ENCODE peak calls at places on chromosome 4, in four cellular contexts. C is right atrium auricular region, K is heart left ventricle, O is pancreas. Q is an unnamed sample. For H3K9me3 and H3K4me1, the result is how much of the 10 kb centered on the place peaks cover.

GRCh38 chr4:77721073-77721472 is 98.1 kb downstream of the CNOT6L start:
- DNase-seq in O (no peak), C (no peak), K (no peak), Q (no peak)

GRCh38 chr4:80239480-80239879 is 27.0 kb upstream of the FGF5 start:
- DNase-seq in O (no peak), K (no peak), C (no peak), Q (no peak)

GRCh38 chr4:133147365-133147821 is 1.7 kb upstream of the PCDH10 start:
- DNase-seq in O (no peak), K (no peak), C (no peak), Q (no peak)

GRCh38 chr4:2125831-2126230 is 66.7 kb downstream of the NAT8L start:
- DNase-seq in C (no peak), O (no peak), K (no peak), Q (no peak)

GRCh38 chr4:3283916-3284315 is 8.9 kb upstream of the RGS12 start:
- DNase-seq in O (no peak), K (no peak), C (no peak), Q (no peak)

GRCh38 chr4:19850909-19851308 is 400.8 kb upstream of the SLIT2 start:
- DNase-seq in O (no peak), C (no peak), K (no peak), Q (no peak)

GRCh38 chr4:176875441-176875930 is 82.8 kb upstream of the VEGFC start:
- DNase-seq in C (no peak), O (no peak), K (no peak), Q (no peak)

GRCh38 chr4:73442275-73442674 is 6.3 kb downstream of the AFP start:
- DNase-seq in C (no peak), O (no peak), K (no peak), Q (no peak)

GRCh38 chr4:123350191-123350544 is 46.4 kb upstream of the SPRY1 start:
- DNase-seq in O (peak), K (no peak), C (no peak), Q (no peak)

GRCh38 chr4:84258905-84259830 is 239.9 kb downstream of the NKX6-1 start:
- DNase-seq in C (no peak), K (no peak), O (no peak), Q (no peak)

GRCh38 chr4:157128395-157128794 is 52.4 kb downstream of the GLRB start:
- DNase-seq in C (no peak), K (no peak), O (peak), Q (no peak)

GRCh38 chr4:148369919-148370318 is 72.3 kb downstream of the NR3C2 start:
- DNase-seq in K (no peak), C (no peak), O (no peak), Q (no peak)

GRCh38 chr4:113394730-113395530 is 345.5 kb downstream of the ANK2 start:
- DNase-seq in K (no peak), C (no peak), O (peak), Q (no peak)

GRCh38 chr4:53711916-53712315 is 120.6 kb upstream of the LNX1 start:
- DNase-seq in O (no peak), K (no peak), C (no peak), Q (no peak)

GRCh38 chr4:24968992-24969391 is 56.1 kb upstream of the CCDC149 start:
- DNase-seq in K (no peak), C (no peak), O (no peak), Q (no peak)

GRCh38 chr4:152696764-152697250 is 17.0 kb upstream of the TMEM154 start:
- DNase-seq in O (no peak), K (no peak), C (no peak), Q (no peak)

GRCh38 chr4:145451895-145452294 is 29.8 kb upstream of the SMAD1 start:
- DNase-seq in C (no peak), K (no peak), O (no peak), Q (no peak)

GRCh38 chr4:154344686-154345085 is 146.9 kb downstream of the DCHS2 start:
- DNase-seq in K (no peak), O (no peak), C (no peak), Q (no peak)

GRCh38 chr4:124177647-124178425 is 534.7 kb downstream of the ANKRD50 start:
- DNase-seq in O (no peak), K (no peak), C (no peak), Q (no peak)

GRCh38 chr4:139940600-139940999 is 213.4 kb downstream of the MAML3 start:
- DNase-seq in K (no peak), O (no peak), C (no peak), Q (no peak)

GRCh38 chr4:186918466-186918865 is 194.8 kb upstream of the FAT1 start:
- DNase-seq in O (no peak), C (no peak), K (no peak), Q (no peak)

GRCh38 chr4:147808447-147808846 is 76.6 kb downstream of the ARHGAP10 start:
- DNase-seq in O (no peak), C (no peak), K (no peak), Q (no peak)

GRCh38 chr4:23747131-23747752 is 142.6 kb downstream of the PPARGC1A start:
- DNase-seq in K (no peak), C (no peak), O (no peak), Q (no peak)

GRCh38 chr4:64715741-64716140 is 306.5 kb upstream of the TECRL start:
- DNase-seq in C (no peak), K (no peak), O (no peak), Q (no peak)

GRCh38 chr4:21447320-21448055 is 501.1 kb downstream of the KCNIP4 start:
- DNase-seq in C (no peak), K (no peak), O (no peak), Q (no peak)
- TF ChIP-seq CTCF in C (no peak), K (no peak), O (no peak), Q (no peak)

DNA sequence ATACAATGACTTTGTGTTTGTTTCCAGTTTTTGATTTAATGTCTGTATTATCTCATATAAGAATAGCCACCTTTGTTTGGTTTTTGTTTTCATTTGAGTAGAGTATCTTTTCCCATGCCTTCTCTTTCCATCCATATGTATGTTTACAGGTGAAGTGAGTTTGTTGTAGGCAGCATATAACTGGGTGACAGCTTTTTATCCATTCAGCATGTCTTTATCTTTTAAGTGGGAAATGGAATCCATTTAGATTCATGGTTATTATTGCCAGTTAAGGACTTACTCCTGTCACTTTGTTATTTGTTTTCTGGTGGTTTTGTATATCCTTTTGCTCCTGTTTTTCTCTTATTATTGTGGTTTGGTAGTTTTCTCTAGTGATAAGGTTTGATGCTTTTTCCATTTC is 34.3 kb downstream of the SCLT1 start:
- DNase-seq in C (no peak), K (no peak), O (no peak), Q (no peak)
- H3K9me3 ChIP-seq in C (half or more), K (half or more), O (under half), Q (half or more)

GRCh38 chr4:168836482-168836881 is 173.6 kb downstream of the CBR4 start:
- DNase-seq in K (peak), O (no peak), C (no peak), Q (no peak)

GRCh38 chr4:168839758-168840385 is 170.2 kb downstream of the CBR4 start:
- DNase-seq in K (no peak), O (no peak), C (no peak), Q (no peak)

GRCh38 chr4:168840386-168840763 is 169.7 kb downstream of the CBR4 start:
- DNase-seq in C (no peak), K (no peak), O (no peak), Q (no peak)

GRCh38 chr4:168835880-168836454 is 174.1 kb downstream of the CBR4 start:
- DNase-seq in C (no peak), O (no peak), K (no peak), Q (no peak)

DNA sequence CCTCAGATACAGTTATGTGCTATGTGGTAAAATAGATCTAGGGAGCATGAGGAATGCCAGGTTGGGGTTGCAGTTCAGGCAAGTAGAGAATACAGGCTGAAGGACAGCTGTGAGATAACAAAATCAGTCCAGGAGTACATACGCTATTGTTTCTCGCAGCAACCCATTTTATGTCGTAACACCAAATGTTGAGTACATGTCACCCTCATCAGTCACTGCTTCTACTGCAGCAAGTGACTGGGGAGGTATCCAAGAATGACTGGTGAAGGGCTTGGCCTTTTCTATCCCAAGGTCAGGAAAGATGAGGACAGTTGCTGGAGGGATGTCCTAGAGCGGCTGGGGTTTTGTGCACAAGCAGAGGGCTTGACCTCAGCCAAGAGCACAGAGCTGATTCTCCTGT is 172.1 kb downstream of the CBR4 start:
- DNase-seq in C (no peak), O (no peak), K (no peak), Q (no peak)
- H3K4me1 ChIP-seq in C (under half), O (under half), K (half or more), Q (under half)

DNA sequence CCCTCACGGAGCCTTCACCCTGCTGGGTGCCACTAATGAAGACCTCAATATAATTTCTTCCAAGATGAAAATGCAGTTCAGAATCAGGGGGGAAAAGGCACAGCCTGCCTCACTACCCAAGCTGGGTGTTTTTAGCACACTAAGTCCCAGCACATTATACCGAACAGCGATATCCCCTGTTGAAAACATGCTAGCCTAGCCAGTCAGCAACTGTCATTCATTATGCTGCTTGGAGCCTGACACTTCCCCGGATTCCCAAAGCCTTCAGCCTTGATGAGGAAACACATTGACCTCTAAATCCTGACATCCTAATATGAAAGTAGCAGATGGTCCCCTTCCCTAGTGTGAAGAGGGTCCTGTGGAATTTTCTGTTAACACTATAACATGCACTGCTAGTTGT is 55.9 kb downstream of the SLC7A11 start:
- DNase-seq in O (no peak), K (no peak), C (no peak), Q (no peak)
- TF ChIP-seq CTCF in O (no peak), K (no peak), C (no peak), Q (no peak)

GRCh38 chr4:15162465-15163283 is 160.4 kb downstream of the CPEB2 start:
- DNase-seq in K (no peak), O (no peak), C (no peak), Q (no peak)

GRCh38 chr4:15159477-15160019 is 157.3 kb downstream of the CPEB2 start:
- DNase-seq in O (no peak), K (no peak), C (no peak), Q (no peak)

GRCh38 chr4:15161439-15161838 is 159.2 kb downstream of the CPEB2 start:
- DNase-seq in C (no peak), O (no peak), K (no peak), Q (no peak)

GRCh38 chr4:15163284-15163645 is 161.0 kb downstream of the CPEB2 start:
- DNase-seq in C (no peak), K (no peak), O (no peak), Q (no peak)

GRCh38 chr4:15162046-15162445 is 159.8 kb downstream of the CPEB2 start:
- DNase-seq in C (no peak), O (no peak), K (no peak), Q (no peak)
- H3K9me3 ChIP-seq in C (under half), O (under half), K (under half), Q (under half)

DNA sequence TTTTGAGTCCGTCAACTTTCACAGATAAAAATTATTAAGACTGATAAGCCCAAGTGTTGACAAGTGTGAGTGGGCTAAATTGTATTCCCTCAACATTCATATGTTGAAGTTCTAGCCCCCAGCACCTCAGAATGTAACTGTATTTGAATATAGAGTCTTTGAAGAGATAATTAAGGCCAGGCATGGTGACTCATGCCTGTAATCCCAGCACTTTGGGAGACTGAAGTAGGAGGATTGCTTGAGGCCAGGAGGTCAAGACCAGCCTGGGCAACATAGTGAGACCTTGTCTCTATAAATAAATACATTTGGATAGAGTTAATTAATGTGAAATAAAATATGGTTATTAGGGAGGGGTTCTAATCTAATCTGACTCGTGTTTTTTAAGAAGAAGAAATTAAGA is 29.7 kb upstream of the SLC25A4 start:
- DNase-seq in K (no peak), C (no peak), O (no peak), Q (no peak)
- H3K4me1 ChIP-seq in K (under half), C (under half), O (under half), Q (under half)

Q was measured in upper lobe of right lung.